ENCODE peak calls at places on chromosomes 4 and X, in six cellular contexts. S is esophagus muscularis mucosa, K is stomach, I is SK-N-SH, B is HL-60, Q is transverse colon. F is an unnamed sample.

GRCh38 chr4:16550488-16550980 is 324.3 kb upstream of the TAPT1 start:
- DNase-seq in S (peak; percentile 53), K (no peak), I (no peak), B (no peak), Q (no peak), F (no peak)

GRCh38 chr4:148141536-148141935 is 300.7 kb downstream of the NR3C2 start:
- DNase-seq in S (no peak), K (no peak), I (no peak), B (no peak), Q (no peak), F (no peak)

GRCh38 chr4:47639531-47639930 is 154.5 kb downstream of the ATP10D start:
- DNase-seq in S (no peak), K (no peak), I (no peak), B (no peak), Q (no peak), F (no peak)

GRCh38 chr4:139392797-139393196 is 61.1 kb upstream of the RAB33B start:
- DNase-seq in S (no peak), K (no peak), I (no peak), B (no peak), Q (no peak), F (no peak)

GRCh38 chr4:113071811-113072210 is 22.4 kb downstream of the ANK2 start:
- DNase-seq in S (no peak), K (no peak), I (no peak), B (no peak), Q (no peak), F (no peak)

GRCh38 chrX:20913760-20914159 is 460.5 kb upstream of the CNKSR2 start:
- DNase-seq in S (no peak), K (no peak), I (no peak), B (no peak), Q (no peak), F (no peak)

GRCh38 chr4:114320126-114320525 is 278.5 kb upstream of the UGT8 start:
- DNase-seq in S (no peak), K (no peak), I (no peak), B (no peak), Q (no peak), F (no peak)

GRCh38 chr4:87848622-87849351 is 16.0 kb downstream of the MEPE start:
- DNase-seq in S (no peak), K (peak; percentile 51), I (peak; percentile 58), B (peak; percentile 47), Q (peak; percentile 29), F (peak; percentile 73)

GRCh38 chrX:97266406-97267121 is 382.9 kb downstream of the RPA4 start:
- DNase-seq in S (no peak), K (no peak), I (peak; percentile 44), B (no peak), Q (no peak), F (no peak)

GRCh38 chrX:44152867-44153266 is 179.7 kb upstream of the NDP start:
- DNase-seq in S (no peak), K (no peak), I (no peak), B (peak; percentile 15), Q (no peak), F (no peak)

GRCh38 chr4:84495448-84496221 is 3.5 kb downstream of the NKX6-1 start:
- DNase-seq in S (no peak), K (no peak), I (no peak), B (no peak), Q (no peak), F (no peak)

GRCh38 chr4:124753941-124754581 is 41.5 kb upstream of the ANKRD50 start:
- DNase-seq in S (no peak), K (peak; percentile 84), I (no peak), B (no peak), Q (no peak), F (no peak)

GRCh38 chr4:186792994-186793393 is 69.3 kb upstream of the FAT1 start:
- DNase-seq in S (no peak), K (no peak), I (no peak), B (no peak), Q (no peak), F (no peak)

GRCh38 chrX:3154386-3154991 is 113.2 kb downstream of the ARSF start:
- DNase-seq in S (no peak), K (no peak), I (no peak), B (peak; percentile 22), Q (no peak), F (no peak)

GRCh38 chr4:42768125-42768748 is 111.3 kb upstream of the ATP8A1 start:
- DNase-seq in S (no peak), K (no peak), I (no peak), B (no peak), Q (peak; percentile 12), F (no peak)

GRCh38 chrX:108511721-108512120 is 72.1 kb downstream of the COL4A5 start:
- DNase-seq in S (no peak), K (no peak), I (no peak), B (no peak), Q (no peak), F (no peak)

DNA sequence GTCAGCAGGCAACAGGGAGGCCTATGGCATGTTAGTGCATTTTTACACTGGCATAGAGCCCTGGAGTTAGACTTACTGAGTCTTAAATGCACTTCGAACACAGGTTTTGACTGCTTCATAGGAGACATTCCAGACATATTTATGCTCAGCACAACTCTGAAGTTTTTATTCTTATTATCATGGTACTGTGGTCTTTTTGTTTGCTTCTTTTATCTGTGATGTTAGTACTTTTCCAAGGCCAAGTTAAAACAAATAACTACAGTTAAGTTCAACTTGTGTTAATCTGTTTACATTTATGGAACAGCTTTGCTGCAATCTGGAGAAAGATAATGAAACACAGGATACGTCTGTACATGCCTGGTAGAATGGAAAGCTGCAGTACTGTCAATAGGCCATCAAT is 76.5 kb downstream of the COL4A5 start:
- DNase-seq in S (no peak), K (no peak), I (no peak), B (no peak), Q (no peak), F (no peak)
- TF ChIP-seq POLR2AphosphoS5 in S (no peak), K (no peak), I (no peak), B (no peak), Q (no peak), F (no peak)

GRCh38 chr4:1201851-1202525 is 29.6 kb upstream of the SPON2 start:
- DNase-seq in S (peak; percentile 97), K (peak; percentile 73), I (peak; percentile 20), B (peak; percentile 85), Q (peak; percentile 83), F (peak; percentile 96)
- TF ChIP-seq POLR2AphosphoS5 in S (peak; percentile 74), K (peak; percentile 88), I (no peak), B (peak; percentile 70), Q (peak; percentile 78), F (peak; percentile 69)

DNA sequence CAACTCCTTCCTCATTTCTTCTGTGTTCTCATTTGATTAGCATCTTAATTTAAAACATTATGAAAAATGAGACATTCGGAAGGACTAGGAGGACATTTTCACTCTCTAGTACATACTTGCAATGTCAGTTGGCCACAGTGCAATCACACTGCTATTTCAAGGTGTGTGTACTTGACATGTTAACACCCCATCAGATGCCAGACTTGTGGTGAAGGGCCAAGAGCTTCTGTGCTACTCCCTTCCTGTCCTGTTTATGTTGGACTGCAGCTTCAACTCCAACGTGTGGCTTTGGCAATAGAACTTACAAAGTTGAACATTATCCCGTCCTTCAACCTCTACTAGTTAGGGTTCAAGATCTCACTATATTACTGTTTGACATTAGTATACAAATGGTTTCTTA is 221.0 kb downstream of the PALLD start:
- DNase-seq in S (no peak), K (no peak), I (no peak), B (no peak), Q (no peak), F (no peak)
- TF ChIP-seq POLR2AphosphoS5 in S (peak; percentile 92), K (no peak), I (no peak), B (no peak), Q (no peak), F (no peak)

GRCh38 chr4:77927991-77928925 is 65.6 kb downstream of the MRPL1 start:
- DNase-seq in S (no peak), K (peak; percentile 36), I (no peak), B (no peak), Q (peak; percentile 23), F (no peak)
- TF ChIP-seq POLR2AphosphoS5 in S (no peak), K (no peak), I (no peak), B (no peak), Q (no peak), F (no peak)

GRCh38 chr4:168480991-168481588 is 798 bp upstream of the DDX60L start:
- DNase-seq in S (no peak), K (no peak), I (peak; percentile 10), B (peak; percentile 52), Q (peak; percentile 19), F (peak; percentile 65)
- TF ChIP-seq POLR2AphosphoS5 in S (no peak), K (peak; percentile 2), I (no peak), B (peak; percentile 18), Q (no peak), F (peak; percentile 16)

GRCh38 chr4:10173039-10173753 is 56.6 kb upstream of the WDR1 start:
- DNase-seq in S (peak; percentile 94), K (peak; percentile 36), I (no peak), B (no peak), Q (peak; percentile 25), F (peak; percentile 83)
- TF ChIP-seq POLR2AphosphoS5 in S (peak; percentile 75), K (peak; percentile 35), I (no peak), B (no peak), Q (no peak), F (peak; percentile 40)

GRCh38 chrX:23661671-23662070 is 5.6 kb upstream of the PRDX4 start:
- DNase-seq in S (no peak), K (no peak), I (no peak), B (no peak), Q (no peak), F (no peak)

GRCh38 chrX:23662853-23663252 is 4.4 kb upstream of the PRDX4 start:
- DNase-seq in S (no peak), K (no peak), I (no peak), B (no peak), Q (no peak), F (no peak)

GRCh38 chrX:23659339-23659738 is 8.0 kb upstream of the PRDX4 start:
- DNase-seq in S (no peak), K (no peak), I (no peak), B (no peak), Q (no peak), F (no peak)

GRCh38 chrX:23662187-23662586 is 5.1 kb upstream of the PRDX4 start:
- DNase-seq in S (no peak), K (no peak), I (no peak), B (no peak), Q (no peak), F (no peak)

DNA sequence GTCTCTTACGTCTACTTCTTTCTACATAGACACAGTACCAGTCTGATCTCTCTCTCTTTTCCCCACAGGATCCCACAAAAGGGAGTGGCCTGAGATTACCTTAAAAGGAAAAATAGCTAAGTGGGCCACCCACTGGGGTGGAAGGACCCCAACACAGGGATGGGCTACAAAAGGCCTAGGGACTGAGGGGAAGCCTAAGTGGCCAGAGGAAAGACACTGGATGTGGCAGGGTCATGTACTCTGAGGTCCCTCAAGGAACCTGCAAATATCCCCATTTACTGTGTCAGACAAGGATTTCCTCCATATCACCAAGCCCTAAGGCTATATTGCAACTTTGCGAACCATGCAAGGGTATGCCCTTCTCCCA is 6.5 kb upstream of the PRDX4 start:
- DNase-seq in S (no peak), K (no peak), I (no peak), B (no peak), Q (no peak), F (no peak)
- TF ChIP-seq POLR2AphosphoS5 in S (no peak), K (no peak), I (no peak), B (no peak), Q (no peak), F (no peak)